ENCODE peak calls at places on chromosomes 11 and 22, in eight cellular contexts. One of them, this sample, is unnamed.

GRCh38 chr22:45240137-45240809 is 421 bp downstream of the KIAA0930 start:
- DNase-seq in amniotic stem cell: no peak
- DNase-seq in AG04450: no peak
- DNase-seq in Caco-2: no peak
- DNase-seq in A549: no peak
- DNase-seq in hippocampal formation: no peak
- DNase-seq in CD8-positive, alpha-beta memory T cell: peak
- DNase-seq in NCI-H146: no peak
- DNase-seq in this sample: no peak

GRCh38 chr22:42315392-42315756 is 44.9 kb upstream of the TCF20 start:
- DNase-seq in amniotic stem cell: no peak
- DNase-seq in AG04450: no peak
- DNase-seq in Caco-2: no peak
- DNase-seq in A549: no peak
- DNase-seq in hippocampal formation: no peak
- DNase-seq in CD8-positive, alpha-beta memory T cell: no peak
- DNase-seq in NCI-H146: no peak
- DNase-seq in this sample: peak

GRCh38 chr11:119681537-119681936 is 47.5 kb downstream of the NECTIN1 start:
- DNase-seq in amniotic stem cell: no peak
- DNase-seq in AG04450: no peak
- DNase-seq in Caco-2: no peak
- DNase-seq in A549: no peak
- DNase-seq in hippocampal formation: no peak
- DNase-seq in CD8-positive, alpha-beta memory T cell: no peak
- DNase-seq in NCI-H146: no peak
- DNase-seq in this sample: no peak

GRCh38 chr11:78354741-78355705 is 62.6 kb downstream of the GAB2 start:
- DNase-seq in amniotic stem cell: no peak
- DNase-seq in AG04450: no peak
- DNase-seq in Caco-2: no peak
- DNase-seq in A549: no peak
- DNase-seq in hippocampal formation: no peak
- DNase-seq in CD8-positive, alpha-beta memory T cell: no peak
- DNase-seq in NCI-H146: peak
- DNase-seq in this sample: no peak

GRCh38 chr11:129726179-129726578 is 89.5 kb upstream of the TMEM45B start:
- DNase-seq in amniotic stem cell: no peak
- DNase-seq in AG04450: no peak
- DNase-seq in Caco-2: no peak
- DNase-seq in A549: no peak
- DNase-seq in hippocampal formation: no peak
- DNase-seq in CD8-positive, alpha-beta memory T cell: no peak
- DNase-seq in NCI-H146: no peak
- DNase-seq in this sample: no peak

GRCh38 chr11:63641727-63642126 is 27.5 kb upstream of the PLAAT3 start:
- DNase-seq in amniotic stem cell: peak
- DNase-seq in AG04450: no peak
- DNase-seq in Caco-2: no peak
- DNase-seq in A549: no peak
- DNase-seq in hippocampal formation: no peak
- DNase-seq in CD8-positive, alpha-beta memory T cell: no peak
- DNase-seq in NCI-H146: no peak
- DNase-seq in this sample: no peak

GRCh38 chr22:48309115-48309705 is 1518.5 kb downstream of the BRD1 start:
- DNase-seq in amniotic stem cell: no peak
- DNase-seq in AG04450: no peak
- DNase-seq in Caco-2: no peak
- DNase-seq in A549: no peak
- DNase-seq in hippocampal formation: no peak
- DNase-seq in CD8-positive, alpha-beta memory T cell: no peak
- DNase-seq in NCI-H146: no peak
- DNase-seq in this sample: no peak

GRCh38 chr11:35563413-35564245 is 38.2 kb upstream of the PAMR1 start:
- DNase-seq in amniotic stem cell: no peak
- DNase-seq in AG04450: no peak
- DNase-seq in Caco-2: no peak
- DNase-seq in A549: no peak
- DNase-seq in hippocampal formation: no peak
- DNase-seq in CD8-positive, alpha-beta memory T cell: no peak
- DNase-seq in NCI-H146: no peak
- DNase-seq in this sample: no peak

GRCh38 chr11:4589024-4589423 is 4.8 kb upstream of the OR52I1 start:
- DNase-seq in amniotic stem cell: no peak
- DNase-seq in AG04450: no peak
- DNase-seq in Caco-2: no peak
- DNase-seq in A549: no peak
- DNase-seq in hippocampal formation: no peak
- DNase-seq in CD8-positive, alpha-beta memory T cell: no peak
- DNase-seq in NCI-H146: no peak
- DNase-seq in this sample: no peak

GRCh38 chr22:44683881-44684280 is 18.1 kb upstream of the PRR5 start:
- DNase-seq in amniotic stem cell: no peak
- DNase-seq in AG04450: no peak
- DNase-seq in Caco-2: no peak
- DNase-seq in A549: no peak
- DNase-seq in hippocampal formation: no peak
- DNase-seq in CD8-positive, alpha-beta memory T cell: no peak
- DNase-seq in NCI-H146: no peak
- DNase-seq in this sample: no peak

This sample was measured in LoVo.